ENCODE peak calls at places on chromosomes 6 and 20, in nine cellular contexts. Q is effector CD4-positive, alpha-beta T cell; I is GM12865; Y is osteocyte; V is NCI-H748 treated with DMSO at 0.1 percent for 48 hours; P is uterus; O is astrocyte of the spinal cord; S is choroid plexus epithelial cell; G is ELR. T is an unnamed sample.
A peak's percentile ranks its signal among the peaks of the same experiment; 100 is the strongest.

GRCh38 chr6:150652848-150653613 is 53.3 kb downstream of the PLEKHG1 start:
- DNase-seq in Q (no peak), I (no peak), Y (no peak), V (no peak), P (no peak), O (peak; percentile 29), S (peak; percentile 23), G (no peak), T (no peak)

GRCh38 chr6:78427386-78427785 is 440.0 kb upstream of the IRAK1BP1 start:
- DNase-seq in Q (no peak), I (no peak), Y (no peak), V (no peak), P (no peak), O (no peak), S (no peak), G (no peak), T (no peak)

GRCh38 chr6:44024597-44025219 is 102.5 kb downstream of the MRPL14 start:
- DNase-seq in Q (no peak), I (no peak), Y (no peak), V (no peak), P (peak; percentile 15), O (no peak), S (no peak), G (no peak), T (no peak)

GRCh38 chr6:167275001-167275400 is 16.1 kb upstream of the UNC93A start:
- DNase-seq in Q (no peak), I (no peak), Y (no peak), V (no peak), P (no peak), O (no peak), S (no peak), G (no peak), T (no peak)

GRCh38 chr6:148580442-148580841 is 166.4 kb upstream of the UST start:
- DNase-seq in Q (no peak), I (no peak), Y (no peak), V (no peak), P (no peak), O (no peak), S (no peak), G (no peak), T (no peak)

GRCh38 chr6:41306187-41306854 is 19.8 kb upstream of the TREM1 start:
- DNase-seq in Q (peak; percentile 27), I (peak; percentile 69), Y (no peak), V (peak; percentile 77), P (no peak), O (peak; percentile 36), S (peak; percentile 74), G (peak; percentile 64), T (no peak)

GRCh38 chr6:1940381-1940780 is 305.0 kb downstream of the GMDS start:
- DNase-seq in Q (no peak), I (peak; percentile 41), Y (no peak), V (no peak), P (no peak), O (peak; percentile 65), S (peak; percentile 74), G (no peak), T (no peak)

GRCh38 chr6:144912474-144912873 is 627.3 kb downstream of the UTRN start:
- DNase-seq in Q (no peak), I (no peak), Y (no peak), V (no peak), P (no peak), O (peak; percentile 87), S (peak; percentile 76), G (peak; percentile 84), T (no peak)

GRCh38 chr6:168709034-168709433 is 268.1 kb downstream of the SMOC2 start:
- DNase-seq in Q (no peak), I (no peak), Y (peak; percentile 3), V (no peak), P (no peak), O (no peak), S (no peak), G (no peak), T (no peak)

GRCh38 chr6:160005861-160006540 is 37.1 kb downstream of the IGF2R start:
- DNase-seq in Q (no peak), I (no peak), Y (no peak), V (no peak), P (peak; percentile 59), O (peak; percentile 52), S (peak; percentile 75), G (no peak), T (no peak)

GRCh38 chr20:34546751-34547181 is 11.8 kb upstream of the MAP1LC3A start:
- DNase-seq in Q (no peak), I (no peak), Y (no peak), V (peak; percentile 49), P (no peak), O (no peak), S (no peak), G (no peak), T (no peak)

GRCh38 chr6:46254331-46254730 is 83.6 kb upstream of the ENPP5 start:
- DNase-seq in Q (no peak), I (no peak), Y (no peak), V (no peak), P (no peak), O (no peak), S (no peak), G (no peak), T (no peak)

GRCh38 chr6:158654498-158654897 is 4.6 kb downstream of the SYTL3 start:
- DNase-seq in Q (no peak), I (no peak), Y (no peak), V (no peak), P (peak; percentile 87), O (peak; percentile 65), S (peak; percentile 66), G (peak; percentile 89), T (peak; percentile 61)

GRCh38 chr6:34560366-34561226 is 4.5 kb upstream of the SPDEF start:
- DNase-seq in Q (no peak), I (no peak), Y (no peak), V (peak; percentile 4), P (no peak), O (no peak), S (peak; percentile 31), G (peak; percentile 49), T (no peak)

GRCh38 chr20:33465536-33466302 is 22.2 kb upstream of the SNTA1 start:
- DNase-seq in Q (no peak), I (no peak), Y (no peak), V (no peak), P (no peak), O (no peak), S (no peak), G (no peak), T (no peak)

GRCh38 chr6:159978291-159979135 is 9.6 kb downstream of the IGF2R start:
- DNase-seq in Q (no peak), I (peak; percentile 81), Y (no peak), V (no peak), P (no peak), O (no peak), S (no peak), G (no peak), T (no peak)

GRCh38 chr20:5703542-5704215 is 46.5 kb upstream of the SHLD1 start:
- DNase-seq in Q (no peak), I (no peak), Y (no peak), V (peak; percentile 30), P (no peak), O (no peak), S (no peak), G (no peak), T (no peak)

GRCh38 chr6:29723666-29724588 is 693 bp downstream of the HLA-F start:
- DNase-seq in Q (peak; percentile 68), I (peak; percentile 75), Y (no peak), V (no peak), P (peak; percentile 59), O (no peak), S (no peak), G (peak; percentile 13), T (no peak)

GRCh38 chr6:138920906-138921305 is 67.1 kb downstream of the REPS1 start:
- DNase-seq in Q (no peak), I (no peak), Y (no peak), V (no peak), P (no peak), O (no peak), S (no peak), G (no peak), T (no peak)

GRCh38 chr6:156508126-156508525 is 269.1 kb upstream of the ARID1B start:
- DNase-seq in Q (no peak), I (no peak), Y (no peak), V (no peak), P (no peak), O (no peak), S (no peak), G (no peak), T (no peak)

GRCh38 chr6:14380421-14380820 is 262.8 kb downstream of the CD83 start:
- DNase-seq in Q (no peak), I (no peak), Y (no peak), V (peak; percentile 76), P (no peak), O (no peak), S (no peak), G (no peak), T (no peak)

T was measured in type B pancreatic cell.